ENCODE peak calls at places on chromosome 19, in six cellular contexts. One of them, this sample, is unnamed.

GRCh38 chr19:14091086-14091884 is 734 bp upstream of the SAMD1 start:
- DNase-seq in CD4-positive, alpha-beta T cell: peak; percentile 49
- DNase-seq in A549: peak; percentile 62
- DNase-seq in HFFc6: peak; percentile 43
- DNase-seq in heart right ventricle: peak; percentile 56
- DNase-seq in esophagus muscularis mucosa: no peak
- DNase-seq in this sample: peak; percentile 94

GRCh38 chr19:6071103-6071485 is 39.2 kb downstream of the RFX2 start:
- DNase-seq in CD4-positive, alpha-beta T cell: no peak
- DNase-seq in heart right ventricle: no peak
- DNase-seq in esophagus muscularis mucosa: peak; percentile 88
- DNase-seq in A549: no peak
- DNase-seq in HFFc6: peak; percentile 81
- DNase-seq in this sample: peak; percentile 9

GRCh38 chr19:6047741-6048231 is 62.5 kb downstream of the RFX2 start:
- DNase-seq in CD4-positive, alpha-beta T cell: no peak
- DNase-seq in heart right ventricle: no peak
- DNase-seq in A549: no peak
- DNase-seq in esophagus muscularis mucosa: peak; percentile 87
- DNase-seq in HFFc6: peak; percentile 62
- DNase-seq in this sample: peak; percentile 58

GRCh38 chr19:4971424-4971793 is 2.5 kb downstream of the KDM4B start:
- DNase-seq in heart right ventricle: no peak
- DNase-seq in CD4-positive, alpha-beta T cell: peak; percentile 13
- DNase-seq in A549: no peak
- DNase-seq in esophagus muscularis mucosa: no peak
- DNase-seq in HFFc6: no peak
- DNase-seq in this sample: peak; percentile 59

GRCh38 chr19:52889076-52889475 is 8.4 kb downstream of the ZNF320 start:
- DNase-seq in A549: no peak
- DNase-seq in esophagus muscularis mucosa: no peak
- DNase-seq in heart right ventricle: no peak
- DNase-seq in CD4-positive, alpha-beta T cell: no peak
- DNase-seq in HFFc6: no peak
- DNase-seq in this sample: no peak

GRCh38 chr19:55660991-55661390 is 6.2 kb downstream of the U2AF2 start:
- DNase-seq in A549: no peak
- DNase-seq in CD4-positive, alpha-beta T cell: no peak
- DNase-seq in heart right ventricle: no peak
- DNase-seq in esophagus muscularis mucosa: no peak
- DNase-seq in HFFc6: no peak
- DNase-seq in this sample: no peak

GRCh38 chr19:35351441-35352176 is 3.9 kb downstream of the FFAR1 start:
- DNase-seq in HFFc6: no peak
- DNase-seq in heart right ventricle: no peak
- DNase-seq in esophagus muscularis mucosa: no peak
- DNase-seq in CD4-positive, alpha-beta T cell: no peak
- DNase-seq in A549: no peak
- DNase-seq in this sample: peak; percentile 26

GRCh38 chr19:15120135-15121026 is 13.2 kb downstream of the SYDE1 start:
- DNase-seq in esophagus muscularis mucosa: no peak
- DNase-seq in heart right ventricle: no peak
- DNase-seq in HFFc6: no peak
- DNase-seq in CD4-positive, alpha-beta T cell: no peak
- DNase-seq in A549: no peak
- DNase-seq in this sample: no peak

GRCh38 chr19:52139291-52140076 is at the start of gene ZNF616:
- DNase-seq in esophagus muscularis mucosa: peak; percentile 99
- DNase-seq in CD4-positive, alpha-beta T cell: peak; percentile 98
- DNase-seq in HFFc6: peak; percentile 92
- DNase-seq in A549: peak; percentile 60
- DNase-seq in heart right ventricle: peak; percentile 98
- DNase-seq in this sample: peak; percentile 97

GRCh38 chr19:35030257-35031071 is at the start of gene SCN1B:
- DNase-seq in A549: peak; percentile 91
- DNase-seq in esophagus muscularis mucosa: no peak
- DNase-seq in heart right ventricle: peak; percentile 61
- DNase-seq in CD4-positive, alpha-beta T cell: peak; percentile 70
- DNase-seq in HFFc6: peak; percentile 26
- DNase-seq in this sample: peak; percentile 72

GRCh38 chr19:34512254-34512796 is 30.8 kb downstream of the WTIP start:
- DNase-seq in esophagus muscularis mucosa: peak; percentile 89
- DNase-seq in A549: no peak
- DNase-seq in CD4-positive, alpha-beta T cell: no peak
- DNase-seq in HFFc6: no peak
- DNase-seq in heart right ventricle: no peak
- DNase-seq in this sample: peak; percentile 11

GRCh38 chr19:53881482-53882390 is at the start of gene PRKCG:
- DNase-seq in HFFc6: no peak
- DNase-seq in CD4-positive, alpha-beta T cell: peak; percentile 55
- DNase-seq in heart right ventricle: no peak
- DNase-seq in esophagus muscularis mucosa: no peak
- DNase-seq in A549: peak; percentile 70
- DNase-seq in this sample: peak; percentile 66

DNA sequence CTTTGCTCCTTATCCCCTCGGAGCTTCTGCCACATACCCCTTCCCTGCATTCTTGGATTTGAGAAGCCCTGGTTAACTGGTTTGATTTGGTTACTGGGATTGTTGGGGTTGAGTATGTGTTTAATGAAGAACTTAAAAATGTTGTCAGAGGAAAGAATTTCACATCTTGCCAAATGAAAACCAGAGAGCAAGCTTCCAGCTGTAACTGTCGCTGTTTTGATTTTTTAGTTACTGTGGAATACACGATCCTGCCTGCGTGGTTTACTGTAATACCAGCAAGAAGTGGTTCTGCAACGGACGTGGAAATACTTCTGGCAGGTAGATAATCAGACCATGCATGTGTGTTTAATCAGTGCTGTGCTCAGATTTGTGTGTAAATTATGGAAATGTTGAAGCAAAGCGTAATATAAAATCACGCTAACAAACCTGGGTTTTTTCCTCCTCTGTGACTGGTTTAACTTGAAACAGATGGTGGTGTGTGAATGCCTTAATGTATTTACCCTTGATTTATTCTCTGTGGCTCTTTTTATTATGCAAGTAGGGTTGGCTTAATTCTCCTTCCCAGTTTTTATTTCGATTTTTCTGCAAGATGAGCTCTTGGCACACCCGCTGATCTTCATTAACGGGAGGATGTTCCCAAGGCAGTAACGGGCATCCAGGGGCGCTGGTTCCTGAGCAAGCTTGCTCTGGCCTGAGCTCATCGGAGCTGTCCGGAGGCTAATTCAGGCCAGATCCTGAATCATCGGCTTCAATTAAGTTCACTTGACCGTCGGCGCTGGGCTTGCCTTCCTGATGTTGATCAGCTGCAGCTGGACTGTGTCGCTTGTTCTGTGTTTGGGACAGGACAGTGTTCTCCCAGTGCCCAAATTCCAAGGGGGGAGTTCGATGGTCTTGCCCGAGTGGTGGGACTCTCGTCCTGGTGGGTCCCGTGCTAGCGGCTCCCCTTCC is 16.0 kb downstream of the UPF1 start:
- DNase-seq in esophagus muscularis mucosa: no peak
- DNase-seq in A549: no peak
- DNase-seq in heart right ventricle: no peak
- DNase-seq in HFFc6: peak; percentile 82
- DNase-seq in CD4-positive, alpha-beta T cell: no peak
- DNase-seq in this sample: no peak
- TF ChIP-seq CTCF in esophagus muscularis mucosa: no peak
- TF ChIP-seq CTCF in A549: no peak
- TF ChIP-seq CTCF in heart right ventricle: no peak
- TF ChIP-seq CTCF in HFFc6: peak; percentile 62
- TF ChIP-seq CTCF in CD4-positive, alpha-beta T cell: peak; percentile 32
- TF ChIP-seq CTCF in this sample: no peak

GRCh38 chr19:2096543-2097329 is at the start of gene IZUMO4:
- DNase-seq in esophagus muscularis mucosa: peak; percentile 99
- DNase-seq in A549: peak; percentile 82
- DNase-seq in HFFc6: peak; percentile 94
- DNase-seq in CD4-positive, alpha-beta T cell: peak; percentile 100
- DNase-seq in heart right ventricle: peak; percentile 98
- DNase-seq in this sample: peak; percentile 100
- TF ChIP-seq CTCF in esophagus muscularis mucosa: peak; percentile 40
- TF ChIP-seq CTCF in A549: peak; percentile 8
- TF ChIP-seq CTCF in HFFc6: peak; percentile 63
- TF ChIP-seq CTCF in CD4-positive, alpha-beta T cell: peak; percentile 38
- TF ChIP-seq CTCF in heart right ventricle: peak; percentile 67
- TF ChIP-seq CTCF in this sample: peak; percentile 64

GRCh38 chr19:30557212-30557611 is 185.0 kb downstream of the ZNF536 start:
- DNase-seq in CD4-positive, alpha-beta T cell: no peak
- DNase-seq in heart right ventricle: no peak
- DNase-seq in A549: no peak
- DNase-seq in esophagus muscularis mucosa: no peak
- DNase-seq in HFFc6: no peak
- DNase-seq in this sample: no peak

GRCh38 chr19:30555788-30556110 is 183.6 kb downstream of the ZNF536 start:
- DNase-seq in A549: no peak
- DNase-seq in esophagus muscularis mucosa: no peak
- DNase-seq in HFFc6: no peak
- DNase-seq in CD4-positive, alpha-beta T cell: no peak
- DNase-seq in heart right ventricle: no peak
- DNase-seq in this sample: no peak

GRCh38 chr19:30557927-30558557 is 185.9 kb downstream of the ZNF536 start:
- DNase-seq in HFFc6: no peak
- DNase-seq in esophagus muscularis mucosa: no peak
- DNase-seq in A549: no peak
- DNase-seq in heart right ventricle: no peak
- DNase-seq in CD4-positive, alpha-beta T cell: no peak
- DNase-seq in this sample: no peak

GRCh38 chr19:30555075-30555787 is 183.0 kb downstream of the ZNF536 start:
- DNase-seq in esophagus muscularis mucosa: no peak
- DNase-seq in A549: no peak
- DNase-seq in CD4-positive, alpha-beta T cell: no peak
- DNase-seq in HFFc6: no peak
- DNase-seq in heart right ventricle: no peak
- DNase-seq in this sample: no peak

DNA sequence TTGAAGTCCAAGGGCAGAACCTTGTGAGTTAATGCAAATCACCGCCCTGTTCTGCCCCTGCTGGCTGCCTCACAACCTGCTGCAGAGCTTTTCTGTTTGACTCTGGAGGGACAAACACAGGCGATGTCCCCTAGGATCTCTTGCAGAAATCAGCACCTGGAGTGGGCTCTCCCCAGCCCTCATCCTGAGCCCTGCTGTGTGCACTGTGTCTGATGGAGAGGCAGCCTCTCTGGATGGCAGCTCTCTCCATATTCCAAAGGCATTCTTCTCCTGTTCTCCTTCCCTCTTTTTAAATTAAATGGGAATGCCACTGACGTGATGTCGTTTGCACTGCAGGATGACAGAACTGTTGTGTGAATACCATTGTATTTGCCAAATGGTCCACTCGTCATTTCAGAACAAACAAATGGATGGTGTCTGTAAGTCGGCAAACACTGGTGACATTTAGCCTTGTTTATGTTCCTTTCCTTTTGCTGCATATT is 184.1 kb downstream of the ZNF536 start:
- DNase-seq in A549: no peak
- DNase-seq in CD4-positive, alpha-beta T cell: no peak
- DNase-seq in esophagus muscularis mucosa: no peak
- DNase-seq in HFFc6: no peak
- DNase-seq in heart right ventricle: no peak
- DNase-seq in this sample: no peak
- TF ChIP-seq CTCF in A549: no peak
- TF ChIP-seq CTCF in CD4-positive, alpha-beta T cell: no peak
- TF ChIP-seq CTCF in esophagus muscularis mucosa: no peak
- TF ChIP-seq CTCF in HFFc6: no peak
- TF ChIP-seq CTCF in heart right ventricle: no peak
- TF ChIP-seq CTCF in this sample: no peak

GRCh38 chr19:50735869-50736268 is 12.7 kb downstream of the CLEC11A start:
- DNase-seq in A549: no peak
- DNase-seq in esophagus muscularis mucosa: no peak
- DNase-seq in heart right ventricle: no peak
- DNase-seq in HFFc6: no peak
- DNase-seq in CD4-positive, alpha-beta T cell: no peak
- DNase-seq in this sample: no peak
- TF ChIP-seq CTCF in A549: no peak
- TF ChIP-seq CTCF in esophagus muscularis mucosa: no peak
- TF ChIP-seq CTCF in heart right ventricle: no peak
- TF ChIP-seq CTCF in HFFc6: no peak
- TF ChIP-seq CTCF in CD4-positive, alpha-beta T cell: no peak
- TF ChIP-seq CTCF in this sample: no peak

GRCh38 chr19:20367811-20368294 is 197.7 kb downstream of the ZNF737 start:
- DNase-seq in HFFc6: no peak
- DNase-seq in esophagus muscularis mucosa: no peak
- DNase-seq in A549: no peak
- DNase-seq in heart right ventricle: no peak
- DNase-seq in CD4-positive, alpha-beta T cell: no peak
- DNase-seq in this sample: no peak
- TF ChIP-seq CTCF in HFFc6: no peak
- TF ChIP-seq CTCF in esophagus muscularis mucosa: no peak
- TF ChIP-seq CTCF in A549: no peak
- TF ChIP-seq CTCF in heart right ventricle: no peak
- TF ChIP-seq CTCF in CD4-positive, alpha-beta T cell: no peak
- TF ChIP-seq CTCF in this sample: no peak

GRCh38 chr19:860481-861098 is 1.1 kb downstream of the CFD start:
- DNase-seq in HFFc6: peak; percentile 23
- DNase-seq in A549: peak; percentile 75
- DNase-seq in heart right ventricle: no peak
- DNase-seq in CD4-positive, alpha-beta T cell: peak; percentile 49
- DNase-seq in esophagus muscularis mucosa: peak; percentile 94
- DNase-seq in this sample: peak; percentile 87
- TF ChIP-seq CTCF in HFFc6: peak; percentile 59
- TF ChIP-seq CTCF in A549: peak; percentile 26
- TF ChIP-seq CTCF in heart right ventricle: peak; percentile 25
- TF ChIP-seq CTCF in CD4-positive, alpha-beta T cell: no peak
- TF ChIP-seq CTCF in esophagus muscularis mucosa: no peak
- TF ChIP-seq CTCF in this sample: no peak

GRCh38 chr19:57886046-57886445 is 2.8 kb downstream of the ZNF814 start:
- DNase-seq in heart right ventricle: no peak
- DNase-seq in HFFc6: no peak
- DNase-seq in esophagus muscularis mucosa: no peak
- DNase-seq in A549: no peak
- DNase-seq in CD4-positive, alpha-beta T cell: no peak
- DNase-seq in this sample: no peak

GRCh38 chr19:57888107-57888493 is 737 bp downstream of the ZNF814 start:
- DNase-seq in esophagus muscularis mucosa: no peak
- DNase-seq in HFFc6: no peak
- DNase-seq in heart right ventricle: no peak
- DNase-seq in A549: no peak
- DNase-seq in CD4-positive, alpha-beta T cell: no peak
- DNase-seq in this sample: peak; percentile 30

GRCh38 chr19:57887195-57887941 is 1.5 kb downstream of the ZNF814 start:
- DNase-seq in HFFc6: no peak
- DNase-seq in CD4-positive, alpha-beta T cell: no peak
- DNase-seq in esophagus muscularis mucosa: no peak
- DNase-seq in heart right ventricle: no peak
- DNase-seq in A549: no peak
- DNase-seq in this sample: no peak

GRCh38 chr19:57888494-57889231 is at the start of gene ZNF814:
- DNase-seq in CD4-positive, alpha-beta T cell: peak; percentile 80
- DNase-seq in A549: peak; percentile 10
- DNase-seq in heart right ventricle: peak; percentile 92
- DNase-seq in esophagus muscularis mucosa: peak; percentile 94
- DNase-seq in HFFc6: peak; percentile 28
- DNase-seq in this sample: peak; percentile 80
- TF ChIP-seq CTCF in CD4-positive, alpha-beta T cell: peak; percentile 19
- TF ChIP-seq CTCF in A549: peak; percentile 10
- TF ChIP-seq CTCF in heart right ventricle: peak; percentile 40
- TF ChIP-seq CTCF in esophagus muscularis mucosa: peak; percentile 37
- TF ChIP-seq CTCF in HFFc6: peak; percentile 71
- TF ChIP-seq CTCF in this sample: no peak

This sample was measured in GM13976.